ENCODE peak calls at places on chromosomes 4 and X, in nine cellular contexts. X, I, V, A, O, L, F, Y and U are unnamed samples.

GRCh38 chr4:40458109-40458508 is 123.0 kb downstream of the CHRNA9 start:
- DNase-seq in I (no peak), F (no peak), V (no peak), Y (no peak), A (no peak), X (no peak), L (no peak), O (no peak), U (no peak)

GRCh38 chrX:44643723-44644122 is 101.1 kb upstream of the FUNDC1 start:
- DNase-seq in L (no peak), I (no peak), O (no peak), X (no peak), V (no peak), A (no peak), F (no peak), Y (no peak), U (no peak)

GRCh38 chrX:11555759-11556158 is 110.0 kb downstream of the ARHGAP6 start:
- DNase-seq in Y (no peak), L (no peak), X (no peak), O (peak; percentile 52), V (no peak), A (no peak), F (no peak), I (no peak), U (no peak)

GRCh38 chrX:80285131-80285773 is 135.0 kb upstream of the TENT5D start:
- DNase-seq in O (peak; percentile 48), L (peak; percentile 44), I (no peak), V (peak; percentile 18), X (peak; percentile 28), A (peak; percentile 67), Y (peak; percentile 49), F (peak; percentile 3), U (peak; percentile 31)

GRCh38 chr4:76377922-76378321 is 43.0 kb downstream of the CCDC158 start:
- DNase-seq in I (no peak), V (peak; percentile 28), O (peak; percentile 74), F (peak; percentile 4), A (peak; percentile 32), L (peak; percentile 60), Y (peak; percentile 57), X (peak; percentile 62), U (peak; percentile 55)

GRCh38 chr4:113436360-113436759 is 325.2 kb downstream of the CAMK2D start:
- DNase-seq in I (no peak), O (peak; percentile 91), F (peak; percentile 42), X (no peak), A (peak; percentile 94), Y (peak; percentile 53), L (no peak), V (no peak), U (no peak)

GRCh38 chr4:3481113-3481531 is 18.0 kb downstream of the DOK7 start:
- DNase-seq in F (no peak), I (no peak), L (no peak), A (no peak), O (no peak), V (no peak), X (no peak), Y (no peak), U (no peak)

GRCh38 chrX:87425618-87426017 is 92.0 kb upstream of the KLHL4 start:
- DNase-seq in F (no peak), X (no peak), A (no peak), Y (no peak), I (no peak), V (no peak), L (no peak), O (no peak), U (no peak)

DNA sequence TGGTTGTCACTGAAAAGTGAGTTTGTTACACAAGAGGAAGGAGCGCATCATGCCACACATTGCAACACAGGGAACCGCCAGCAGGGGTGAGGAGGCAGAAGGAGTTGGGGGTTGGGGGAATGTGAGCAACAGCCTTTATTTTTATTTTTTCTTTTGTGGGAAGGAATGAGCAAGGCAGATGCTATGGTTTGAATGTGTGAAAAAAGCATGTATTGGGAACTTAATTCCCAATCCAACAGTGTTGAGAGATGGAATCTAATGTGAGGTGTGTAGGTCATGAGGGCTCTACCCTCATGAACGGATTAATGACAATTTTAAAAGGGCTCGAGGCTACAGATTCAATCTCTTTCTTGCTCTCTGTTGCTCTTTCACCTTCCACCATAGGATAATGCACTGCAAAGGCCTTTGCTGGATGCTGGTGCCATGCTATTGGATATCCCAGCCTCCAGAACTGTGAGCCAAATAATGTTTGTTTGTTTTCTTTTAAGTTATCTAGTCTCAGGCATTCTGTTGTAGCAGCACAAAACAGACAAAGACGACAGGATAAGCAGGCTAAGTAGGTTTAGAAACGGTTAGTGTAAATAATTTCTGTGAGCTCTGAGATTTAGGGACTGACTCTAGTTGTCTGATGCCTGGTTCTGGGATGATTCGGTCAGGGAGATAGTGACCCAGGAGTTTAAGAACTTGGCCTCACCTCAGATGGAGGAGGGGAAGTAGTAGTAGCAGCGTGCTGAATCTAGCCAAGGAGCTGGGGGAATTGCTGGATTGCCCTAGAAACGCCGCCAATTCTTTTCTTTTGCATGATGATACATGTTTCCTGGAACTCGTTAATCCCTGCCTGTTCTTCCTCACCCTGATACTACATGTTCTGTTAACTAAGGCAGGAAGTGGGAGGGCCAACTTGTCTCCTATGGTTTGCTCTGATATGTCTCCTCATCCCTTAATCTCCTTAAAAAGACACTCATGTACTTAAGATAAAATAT is 156.6 kb upstream of the CTSO start:
- DNase-seq in X (peak; percentile 70), A (peak; percentile 68), I (no peak), O (peak; percentile 78), Y (peak; percentile 81), L (peak; percentile 33), F (no peak), V (peak; percentile 14), U (no peak)
- TF ChIP-seq CTCF in X (peak; percentile 52), A (peak; percentile 40), I (no peak), O (peak; percentile 45), Y (peak; percentile 19), L (peak; percentile 41), F (no peak), V (no peak), U (no peak)

GRCh38 chrX:16839224-16839851 is 30.8 kb downstream of the RBBP7 start:
- DNase-seq in O (no peak), I (no peak), A (no peak), F (no peak), X (peak; percentile 47), Y (no peak), L (no peak), V (no peak), U (no peak)

GRCh38 chrX:16838202-16839066 is 31.7 kb downstream of the RBBP7 start:
- DNase-seq in I (peak; percentile 86), Y (peak; percentile 87), L (no peak), A (no peak), X (no peak), V (peak; percentile 26), F (no peak), O (peak; percentile 83), U (peak; percentile 52)

GRCh38 chrX:16839852-16840460 is 30.2 kb downstream of the RBBP7 start:
- DNase-seq in F (no peak), X (peak; percentile 75), Y (peak; percentile 88), A (peak; percentile 57), I (no peak), V (no peak), O (peak; percentile 85), L (no peak), U (no peak)

GRCh38 chrX:16834811-16835210 is 35.4 kb downstream of the RBBP7 start:
- DNase-seq in F (no peak), A (no peak), X (no peak), O (no peak), V (no peak), I (no peak), L (no peak), Y (no peak), U (no peak)

GRCh38 chrX:16836371-16836770 is 33.8 kb downstream of the RBBP7 start:
- DNase-seq in L (peak; percentile 40), I (no peak), F (peak; percentile 13), O (no peak), Y (no peak), V (peak; percentile 45), A (no peak), X (peak; percentile 42), U (peak; percentile 56)
- TF ChIP-seq CTCF in L (peak; percentile 48), I (no peak), F (peak; percentile 47), O (peak; percentile 41), Y (peak; percentile 9), V (no peak), A (peak; percentile 40), X (peak; percentile 78), U (peak; percentile 66)

GRCh38 chr4:20251061-20251795 is 477 bp upstream of the SLIT2 start:
- DNase-seq in X (no peak), F (no peak), V (no peak), O (peak; percentile 38), Y (no peak), I (no peak), A (no peak), L (no peak), U (no peak)

GRCh38 chr4:20252656-20253271 is 1.1 kb downstream of the SLIT2 start:
- DNase-seq in O (peak; percentile 51), V (peak; percentile 21), A (peak; percentile 28), F (no peak), Y (peak; percentile 48), L (peak; percentile 6), X (peak; percentile 32), I (peak; percentile 43), U (peak; percentile 50)

GRCh38 chr4:20251796-20252655 is at the start of gene SLIT2:
- DNase-seq in A (peak; percentile 92), O (peak; percentile 90), F (no peak), V (peak; percentile 83), Y (peak; percentile 84), X (peak; percentile 85), I (peak; percentile 87), L (peak; percentile 83), U (peak; percentile 95)

GRCh38 chr4:20248155-20248558 is 3.5 kb upstream of the SLIT2 start:
- DNase-seq in X (peak; percentile 22), F (peak; percentile 40), I (no peak), Y (peak; percentile 73), V (no peak), L (no peak), O (peak; percentile 84), A (peak; percentile 89), U (peak; percentile 17)

DNA sequence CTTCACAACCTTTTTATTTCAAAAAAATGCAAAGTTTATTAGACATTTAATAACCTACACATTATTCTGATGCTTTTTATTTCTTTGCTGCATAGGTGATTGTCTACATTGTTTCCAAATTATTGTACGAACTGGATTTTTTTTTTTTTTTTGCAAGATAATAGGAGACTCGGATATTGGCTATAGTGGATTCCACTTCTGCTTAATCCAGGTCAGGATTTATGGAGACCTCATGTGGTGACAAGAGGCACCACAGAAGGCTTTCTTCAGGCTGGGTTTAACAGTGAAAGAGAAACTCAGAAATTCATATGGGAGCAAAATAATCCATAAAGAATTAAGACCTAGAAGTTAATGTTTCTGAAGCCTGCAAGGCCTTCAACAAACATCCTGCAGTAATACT is 2.4 kb upstream of the SLIT2 start:
- DNase-seq in L (no peak), I (no peak), V (peak; percentile 12), X (peak; percentile 20), F (no peak), O (peak; percentile 76), A (peak; percentile 58), Y (peak; percentile 50), U (no peak)
- TF ChIP-seq CTCF in L (peak; percentile 49), I (peak; percentile 9), V (no peak), X (peak; percentile 56), F (no peak), O (peak; percentile 64), A (peak; percentile 57), Y (peak; percentile 29), U (peak; percentile 37)

DNA sequence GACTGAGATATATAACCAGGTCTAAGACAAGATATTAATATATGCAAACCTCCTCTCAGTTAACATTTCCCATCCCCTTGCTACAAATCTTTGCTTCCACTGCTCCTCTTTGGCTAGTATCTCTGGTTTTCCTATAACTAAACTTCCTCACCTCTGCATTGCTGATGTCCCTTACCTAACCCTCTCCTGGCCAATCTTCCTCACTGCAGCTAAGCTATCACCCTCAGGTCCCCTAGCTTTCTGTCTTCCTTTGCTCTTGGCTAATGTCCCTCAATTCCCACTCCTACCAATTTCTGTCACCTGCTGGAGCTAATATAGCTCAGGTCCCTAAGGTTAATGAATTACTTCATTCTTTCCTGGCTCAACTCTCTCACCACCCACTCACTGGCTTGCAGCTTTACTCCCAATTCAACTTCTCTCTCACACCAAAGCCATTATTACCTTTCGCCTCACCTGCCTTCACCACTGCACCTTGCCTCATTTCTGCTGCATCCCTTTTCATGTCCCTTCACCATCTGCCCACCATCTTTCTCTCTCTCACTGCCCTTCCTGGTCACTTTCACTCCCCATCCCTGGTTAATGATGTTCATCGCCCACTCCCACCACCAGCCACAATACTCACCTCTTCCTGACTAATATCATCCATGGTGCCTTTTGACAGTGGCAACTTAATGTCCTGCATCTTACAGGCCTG is 26.7 kb downstream of the SMC1A start:
- DNase-seq in A (no peak), L (no peak), O (no peak), I (no peak), X (no peak), V (no peak), F (no peak), Y (no peak), U (no peak)
- TF ChIP-seq CTCF in A (no peak), L (no peak), O (no peak), I (no peak), X (no peak), V (no peak), F (no peak), Y (no peak), U (no peak)